ENCODE peak calls at places on chromosomes 2 and 18, in five cellular contexts. One of them, this sample, is unnamed. For H3K27me3, the result is how much of the 10 kb centered on the place peaks cover.

GRCh38 chr18:5603153-5603552 is 59.4 kb upstream of the EPB41L3 start:
- DNase-seq in psoas muscle: no peak
- DNase-seq in CD8-positive, alpha-beta T cell: no peak
- DNase-seq in stomach: no peak
- DNase-seq in left ventricle myocardium inferior: no peak
- DNase-seq in this sample: no peak

GRCh38 chr2:240412975-240413812 is 22.3 kb upstream of the GPC1 start:
- DNase-seq in CD8-positive, alpha-beta T cell: no peak
- DNase-seq in stomach: peak
- DNase-seq in psoas muscle: peak
- DNase-seq in left ventricle myocardium inferior: no peak
- DNase-seq in this sample: no peak

GRCh38 chr2:109136542-109136941 is 7.5 kb downstream of the SH3RF3 start:
- DNase-seq in left ventricle myocardium inferior: no peak
- DNase-seq in CD8-positive, alpha-beta T cell: no peak
- DNase-seq in stomach: no peak
- DNase-seq in psoas muscle: no peak
- DNase-seq in this sample: no peak

GRCh38 chr2:178824181-178824580 is 17.0 kb upstream of the TTN start:
- DNase-seq in psoas muscle: peak
- DNase-seq in stomach: no peak
- DNase-seq in left ventricle myocardium inferior: no peak
- DNase-seq in CD8-positive, alpha-beta T cell: no peak
- DNase-seq in this sample: no peak

GRCh38 chr2:160180172-160180571 is 19.9 kb downstream of the ITGB6 start:
- DNase-seq in stomach: no peak
- DNase-seq in CD8-positive, alpha-beta T cell: no peak
- DNase-seq in left ventricle myocardium inferior: no peak
- DNase-seq in psoas muscle: no peak
- DNase-seq in this sample: no peak

GRCh38 chr2:158518083-158518482 is 61.3 kb downstream of the PKP4 start:
- DNase-seq in psoas muscle: no peak
- DNase-seq in stomach: no peak
- DNase-seq in left ventricle myocardium inferior: no peak
- DNase-seq in CD8-positive, alpha-beta T cell: no peak
- DNase-seq in this sample: no peak

GRCh38 chr2:8622924-8623465 is 58.9 kb upstream of the ID2 start:
- DNase-seq in left ventricle myocardium inferior: no peak
- DNase-seq in CD8-positive, alpha-beta T cell: no peak
- DNase-seq in psoas muscle: no peak
- DNase-seq in stomach: no peak
- DNase-seq in this sample: no peak

GRCh38 chr2:158489366-158490112 is 32.8 kb downstream of the PKP4 start:
- DNase-seq in CD8-positive, alpha-beta T cell: no peak
- DNase-seq in left ventricle myocardium inferior: no peak
- DNase-seq in stomach: no peak
- DNase-seq in psoas muscle: no peak
- DNase-seq in this sample: no peak

GRCh38 chr18:60292186-60292585 is 80.4 kb downstream of the MC4R start:
- DNase-seq in left ventricle myocardium inferior: no peak
- DNase-seq in psoas muscle: no peak
- DNase-seq in CD8-positive, alpha-beta T cell: no peak
- DNase-seq in stomach: no peak
- DNase-seq in this sample: no peak

GRCh38 chr18:73752546-73752945 is 395.1 kb downstream of the FBXO15 start:
- DNase-seq in left ventricle myocardium inferior: no peak
- DNase-seq in stomach: no peak
- DNase-seq in CD8-positive, alpha-beta T cell: no peak
- DNase-seq in psoas muscle: no peak
- DNase-seq in this sample: no peak

GRCh38 chr18:30991397-30991796 is 51.1 kb downstream of the DSC3 start:
- DNase-seq in stomach: no peak
- DNase-seq in left ventricle myocardium inferior: no peak
- DNase-seq in psoas muscle: no peak
- DNase-seq in CD8-positive, alpha-beta T cell: no peak
- DNase-seq in this sample: no peak

GRCh38 chr2:239316562-239317465 is 84.0 kb downstream of the HDAC4 start:
- DNase-seq in CD8-positive, alpha-beta T cell: no peak
- DNase-seq in stomach: peak
- DNase-seq in psoas muscle: peak
- DNase-seq in left ventricle myocardium inferior: peak
- DNase-seq in this sample: no peak

GRCh38 chr2:28638102-28638501 is 113.5 kb upstream of the PPP1CB start:
- DNase-seq in stomach: no peak
- DNase-seq in left ventricle myocardium inferior: no peak
- DNase-seq in psoas muscle: no peak
- DNase-seq in CD8-positive, alpha-beta T cell: no peak
- DNase-seq in this sample: no peak

GRCh38 chr18:41537666-41538065 is 417.4 kb upstream of the PIK3C3 start:
- DNase-seq in stomach: no peak
- DNase-seq in CD8-positive, alpha-beta T cell: no peak
- DNase-seq in psoas muscle: no peak
- DNase-seq in left ventricle myocardium inferior: no peak
- DNase-seq in this sample: no peak

GRCh38 chr2:216116418-216116817 is 7.3 kb downstream of the XRCC5 start:
- DNase-seq in psoas muscle: no peak
- DNase-seq in left ventricle myocardium inferior: no peak
- DNase-seq in CD8-positive, alpha-beta T cell: no peak
- DNase-seq in stomach: no peak
- DNase-seq in this sample: no peak

GRCh38 chr2:241161646-241162281 is 11.5 kb downstream of the PPP1R7 start:
- DNase-seq in psoas muscle: peak
- DNase-seq in stomach: peak
- DNase-seq in CD8-positive, alpha-beta T cell: no peak
- DNase-seq in left ventricle myocardium inferior: peak
- DNase-seq in this sample: no peak

GRCh38 chr18:76380791-76381405 is 114.1 kb downstream of the ZNF516 start:
- DNase-seq in left ventricle myocardium inferior: no peak
- DNase-seq in psoas muscle: no peak
- DNase-seq in CD8-positive, alpha-beta T cell: no peak
- DNase-seq in stomach: no peak
- DNase-seq in this sample: no peak

GRCh38 chr2:240149943-240150784 is 9.7 kb upstream of the OTOS start:
- DNase-seq in left ventricle myocardium inferior: no peak
- DNase-seq in stomach: peak
- DNase-seq in CD8-positive, alpha-beta T cell: no peak
- DNase-seq in psoas muscle: no peak
- DNase-seq in this sample: no peak

GRCh38 chr2:218072002-218072401 is 2.9 kb downstream of the RUFY4 start:
- DNase-seq in CD8-positive, alpha-beta T cell: no peak
- DNase-seq in stomach: no peak
- DNase-seq in left ventricle myocardium inferior: no peak
- DNase-seq in psoas muscle: no peak
- DNase-seq in this sample: no peak

GRCh38 chr2:207512356-207512755 is 17.4 kb upstream of the CREB1 start:
- DNase-seq in psoas muscle: no peak
- DNase-seq in left ventricle myocardium inferior: no peak
- DNase-seq in CD8-positive, alpha-beta T cell: no peak
- DNase-seq in stomach: no peak
- DNase-seq in this sample: no peak

GRCh38 chr2:222649801-222650200 is 6.1 kb downstream of the FARSB start:
- DNase-seq in psoas muscle: no peak
- DNase-seq in stomach: no peak
- DNase-seq in left ventricle myocardium inferior: no peak
- DNase-seq in CD8-positive, alpha-beta T cell: no peak
- DNase-seq in this sample: no peak

GRCh38 chr18:48875942-48876511 is 74.7 kb downstream of the SMAD7 start:
- DNase-seq in left ventricle myocardium inferior: no peak
- DNase-seq in psoas muscle: no peak
- DNase-seq in CD8-positive, alpha-beta T cell: no peak
- DNase-seq in stomach: no peak
- DNase-seq in this sample: no peak

GRCh38 chr18:35005963-35006577 is 35.1 kb upstream of the MAPRE2 start:
- DNase-seq in psoas muscle: no peak
- DNase-seq in CD8-positive, alpha-beta T cell: no peak
- DNase-seq in left ventricle myocardium inferior: no peak
- DNase-seq in stomach: no peak
- DNase-seq in this sample: peak

GRCh38 chr18:12862467-12862866 is 21.6 kb downstream of the PTPN2 start:
- DNase-seq in left ventricle myocardium inferior: no peak
- DNase-seq in psoas muscle: no peak
- DNase-seq in CD8-positive, alpha-beta T cell: no peak
- DNase-seq in stomach: peak
- DNase-seq in this sample: no peak

GRCh38 chr2:240584486-240585031 is 2.0 kb upstream of the CAPN10 start:
- DNase-seq in left ventricle myocardium inferior: peak
- DNase-seq in psoas muscle: peak
- DNase-seq in CD8-positive, alpha-beta T cell: no peak
- DNase-seq in stomach: no peak
- DNase-seq in this sample: no peak

GRCh38 chr2:77977486-77978063 is 455.4 kb upstream of the LRRTM4 start:
- DNase-seq in left ventricle myocardium inferior: no peak
- DNase-seq in CD8-positive, alpha-beta T cell: no peak
- DNase-seq in psoas muscle: no peak
- DNase-seq in stomach: no peak
- DNase-seq in this sample: no peak

GRCh38 chr2:54708584-54709340 is 14.7 kb upstream of the EML6 start:
- DNase-seq in stomach: peak
- DNase-seq in psoas muscle: peak
- DNase-seq in CD8-positive, alpha-beta T cell: no peak
- DNase-seq in left ventricle myocardium inferior: peak
- DNase-seq in this sample: peak

GRCh38 chr2:169694113-169694893 is at the start of the genes CFAP210 and PHOSPHO2:
- DNase-seq in psoas muscle: peak
- DNase-seq in left ventricle myocardium inferior: peak
- DNase-seq in CD8-positive, alpha-beta T cell: peak
- DNase-seq in stomach: peak
- DNase-seq in this sample: peak

GRCh38 chr2:169690958-169691357 is 3.2 kb downstream of the CFAP210 start:
- DNase-seq in stomach: no peak
- DNase-seq in psoas muscle: no peak
- DNase-seq in CD8-positive, alpha-beta T cell: no peak
- DNase-seq in left ventricle myocardium inferior: no peak
- DNase-seq in this sample: no peak

GRCh38 chr2:169694894-169695260 is 608 bp downstream of the PHOSPHO2 start:
- DNase-seq in CD8-positive, alpha-beta T cell: no peak
- DNase-seq in stomach: no peak
- DNase-seq in left ventricle myocardium inferior: no peak
- DNase-seq in psoas muscle: no peak
- DNase-seq in this sample: no peak

GRCh38 chr2:169696381-169696780 is 2.1 kb downstream of the PHOSPHO2 start:
- DNase-seq in psoas muscle: no peak
- DNase-seq in CD8-positive, alpha-beta T cell: no peak
- DNase-seq in stomach: no peak
- DNase-seq in left ventricle myocardium inferior: no peak
- DNase-seq in this sample: no peak

DNA sequence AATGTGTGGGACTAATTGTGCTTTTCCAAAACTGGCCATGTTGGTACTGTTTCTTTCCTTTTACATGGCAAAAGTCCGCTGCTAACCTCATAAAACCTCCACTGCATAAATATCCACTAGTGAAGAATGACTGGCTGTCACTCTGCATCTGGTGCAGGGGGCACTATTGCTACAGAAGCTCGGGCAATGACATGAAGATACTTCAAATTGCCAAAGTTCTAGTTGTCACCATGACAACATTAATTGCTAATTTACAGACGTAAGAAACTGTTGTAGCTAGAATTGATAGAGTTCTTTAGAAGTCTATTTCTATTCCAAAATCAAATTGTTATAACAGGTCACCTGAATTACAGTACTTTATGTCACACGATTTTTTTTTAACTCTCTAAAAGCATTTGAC is 861 bp downstream of the CFAP210 start:
- DNase-seq in stomach: no peak
- DNase-seq in psoas muscle: no peak
- DNase-seq in left ventricle myocardium inferior: no peak
- DNase-seq in CD8-positive, alpha-beta T cell: no peak
- DNase-seq in this sample: peak
- H3K4me3 ChIP-seq in stomach: no peak
- H3K4me3 ChIP-seq in psoas muscle: no peak
- H3K4me3 ChIP-seq in left ventricle myocardium inferior: no peak
- H3K4me3 ChIP-seq in CD8-positive, alpha-beta T cell: no peak
- H3K4me3 ChIP-seq in this sample: no peak

GRCh38 chr2:6793913-6794312 is 71.8 kb downstream of the CMPK2 start:
- DNase-seq in left ventricle myocardium inferior: no peak
- DNase-seq in CD8-positive, alpha-beta T cell: no peak
- DNase-seq in psoas muscle: no peak
- DNase-seq in stomach: no peak
- DNase-seq in this sample: no peak
- H3K27me3 ChIP-seq in left ventricle myocardium inferior: under half
- H3K27me3 ChIP-seq in CD8-positive, alpha-beta T cell: under half
- H3K27me3 ChIP-seq in psoas muscle: under half
- H3K27me3 ChIP-seq in stomach: under half
- H3K27me3 ChIP-seq in this sample: under half

GRCh38 chr2:1651131-1652066 is 92.9 kb downstream of the PXDN start:
- DNase-seq in left ventricle myocardium inferior: no peak
- DNase-seq in psoas muscle: no peak
- DNase-seq in CD8-positive, alpha-beta T cell: no peak
- DNase-seq in stomach: no peak
- DNase-seq in this sample: no peak
- H3K4me3 ChIP-seq in left ventricle myocardium inferior: no peak
- H3K4me3 ChIP-seq in psoas muscle: no peak
- H3K4me3 ChIP-seq in CD8-positive, alpha-beta T cell: no peak
- H3K4me3 ChIP-seq in stomach: no peak
- H3K4me3 ChIP-seq in this sample: no peak

GRCh38 chr2:66440011-66440542 is 5.2 kb downstream of the MEIS1 start:
- DNase-seq in psoas muscle: peak
- DNase-seq in left ventricle myocardium inferior: peak
- DNase-seq in CD8-positive, alpha-beta T cell: no peak
- DNase-seq in stomach: no peak
- DNase-seq in this sample: no peak

GRCh38 chr2:66443183-66443976 is 8.5 kb downstream of the MEIS1 start:
- DNase-seq in left ventricle myocardium inferior: no peak
- DNase-seq in psoas muscle: no peak
- DNase-seq in stomach: no peak
- DNase-seq in CD8-positive, alpha-beta T cell: no peak
- DNase-seq in this sample: no peak

GRCh38 chr2:66439291-66440010 is 4.5 kb downstream of the MEIS1 start:
- DNase-seq in psoas muscle: peak
- DNase-seq in stomach: no peak
- DNase-seq in left ventricle myocardium inferior: peak
- DNase-seq in CD8-positive, alpha-beta T cell: no peak
- DNase-seq in this sample: no peak

GRCh38 chr2:66440692-66441091 is 5.8 kb downstream of the MEIS1 start:
- DNase-seq in CD8-positive, alpha-beta T cell: no peak
- DNase-seq in stomach: no peak
- DNase-seq in psoas muscle: peak
- DNase-seq in left ventricle myocardium inferior: peak
- DNase-seq in this sample: no peak

DNA sequence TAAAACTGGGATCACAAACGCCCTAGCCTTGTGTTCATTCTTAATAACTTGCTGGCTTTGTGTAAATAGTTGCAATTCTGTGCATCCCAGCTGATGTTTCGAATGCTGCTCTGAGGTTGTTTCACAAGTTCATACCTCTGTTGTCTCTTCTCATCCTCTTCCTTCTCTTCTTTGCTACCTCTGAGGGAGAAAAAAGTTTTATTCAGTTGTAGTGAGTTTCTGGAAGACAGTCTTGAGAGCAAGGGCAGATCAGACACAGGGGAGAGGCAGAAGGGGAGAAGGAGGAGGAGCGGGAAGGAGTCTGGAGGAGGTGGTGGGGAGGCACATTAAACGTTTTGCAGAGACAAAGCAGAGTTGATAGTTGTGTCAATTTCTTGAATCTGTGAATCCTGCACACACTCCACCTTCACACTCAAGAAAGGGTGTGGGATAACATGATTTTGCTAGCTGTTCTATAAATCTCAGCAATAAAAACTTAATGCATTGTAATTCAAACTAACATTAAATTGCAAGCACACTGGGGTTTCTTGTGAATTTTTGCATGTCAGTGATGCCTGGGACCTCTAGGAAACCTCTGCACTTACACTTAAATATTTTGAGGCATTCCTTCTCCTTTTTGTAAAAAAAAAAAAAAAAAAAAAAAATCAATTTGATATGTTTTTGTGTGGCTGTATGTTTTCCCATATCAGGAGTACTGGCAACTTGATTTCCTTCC is 6.9 kb downstream of the MEIS1 start:
- DNase-seq in psoas muscle: no peak
- DNase-seq in stomach: no peak
- DNase-seq in CD8-positive, alpha-beta T cell: no peak
- DNase-seq in left ventricle myocardium inferior: no peak
- DNase-seq in this sample: no peak
- H3K27me3 ChIP-seq in psoas muscle: under half
- H3K27me3 ChIP-seq in stomach: under half
- H3K27me3 ChIP-seq in CD8-positive, alpha-beta T cell: under half
- H3K27me3 ChIP-seq in left ventricle myocardium inferior: under half
- H3K27me3 ChIP-seq in this sample: under half